ENCODE peak calls at places on chromosomes 12 and 14, in nine cellular contexts. V is activated naive CD4-positive, alpha-beta T cell; I is SK-N-DZ; K is MG63; X is LoVo; D is cardiac muscle cell; C is GM04504; F is stimulated activated CD4-positive, alpha-beta T cell treated with anti-CD3 and anti-CD28 coated beads, Interleukin-2, amount 100 ng/mL, for 48 hours; Q is NCI-H1092 treated with DMSO at 0.1 percent for 48 hours. G is an unnamed sample.

GRCh38 chr14:74834682-74835392 is 41.1 kb downstream of the PROX2 start:
- DNase-seq in X (no peak), I (no peak), V (no peak), D (no peak), Q (no peak), C (no peak), F (no peak), K (no peak), G (no peak)

GRCh38 chr12:4112290-4112689 is 161.3 kb upstream of the CCND2 start:
- DNase-seq in D (no peak), V (no peak), K (no peak), F (no peak), I (no peak), Q (no peak), C (no peak), X (no peak), G (no peak)

GRCh38 chr12:48810817-48811453 is 7.4 kb upstream of the CACNB3 start:
- DNase-seq in I (no peak), K (peak; percentile 85), D (no peak), F (no peak), V (no peak), X (no peak), Q (no peak), C (no peak), G (no peak)

GRCh38 chr12:92253301-92253700 is 107.7 kb upstream of the BTG1 start:
- DNase-seq in V (no peak), F (no peak), C (peak; percentile 10), X (no peak), K (no peak), I (no peak), Q (no peak), D (no peak), G (no peak)

GRCh38 chr14:66009104-66009503 is 477.1 kb upstream of the CCDC196 start:
- DNase-seq in I (no peak), Q (no peak), F (no peak), D (no peak), X (peak; percentile 61), C (peak; percentile 20), V (no peak), K (peak; percentile 70), G (no peak)

GRCh38 chr12:110581951-110582285 is 1.2 kb downstream of the PPTC7 start:
- DNase-seq in C (no peak), V (no peak), D (peak; percentile 58), I (no peak), K (no peak), X (no peak), F (no peak), Q (no peak), G (no peak)

GRCh38 chr12:46110220-46110700 is 119.9 kb upstream of the SCAF11 start:
- DNase-seq in D (no peak), C (no peak), Q (no peak), K (no peak), I (no peak), V (no peak), F (no peak), X (no peak), G (no peak)

GRCh38 chr12:31326689-31327659 is 1.0 kb upstream of the SINHCAF start:
- DNase-seq in I (peak; percentile 50), X (no peak), F (no peak), Q (peak; percentile 37), K (no peak), V (no peak), D (peak; percentile 5), C (no peak), G (no peak)

G was measured in lower lobe of right lung.